ENCODE peak calls at places on chromosomes 13 and 19, in eight cellular contexts. V, Z, X, J, P, C, L and M are unnamed samples.

GRCh38 chr13:30906411-30906990 is 430 bp downstream of the MEDAG start:
- DNase-seq in V (no peak), Z (no peak), X (no peak), J (no peak), P (no peak), C (no peak), L (no peak), M (no peak)

GRCh38 chr19:43430142-43430710 is 15.5 kb downstream of the TEX101 start:
- DNase-seq in V (no peak), Z (peak; percentile 23), X (no peak), J (peak; percentile 18), P (no peak), C (no peak), L (peak; percentile 24), M (no peak)

GRCh38 chr19:35959040-35959967 is 23.1 kb downstream of the LRFN3 start:
- DNase-seq in V (peak; percentile 66), Z (no peak), X (no peak), J (peak; percentile 86), P (peak; percentile 58), C (no peak), L (peak; percentile 74), M (no peak)

GRCh38 chr19:17259118-17259780 is 5.3 kb downstream of the USHBP1 start:
- DNase-seq in V (no peak), Z (no peak), X (no peak), J (no peak), P (no peak), C (no peak), L (no peak), M (no peak)

GRCh38 chr13:38667526-38668094 is 19.3 kb upstream of the FREM2 start:
- DNase-seq in V (no peak), Z (no peak), X (no peak), J (no peak), P (no peak), C (no peak), L (no peak), M (no peak)

GRCh38 chr13:39941236-39941635 is 285.8 kb downstream of the COG6 start:
- DNase-seq in V (no peak), Z (no peak), X (no peak), J (no peak), P (no peak), C (no peak), L (no peak), M (no peak)

GRCh38 chr19:4181053-4181508 is 1.3 kb downstream of the SIRT6 start:
- DNase-seq in V (no peak), Z (no peak), X (no peak), J (peak; percentile 24), P (no peak), C (no peak), L (no peak), M (no peak)

GRCh38 chr19:50510700-50511068 is 307 bp downstream of the JOSD2 start:
- DNase-seq in V (no peak), Z (no peak), X (no peak), J (no peak), P (no peak), C (no peak), L (no peak), M (no peak)

GRCh38 chr19:30693179-30693578 is 321.0 kb downstream of the ZNF536 start:
- DNase-seq in V (no peak), Z (peak; percentile 71), X (no peak), J (no peak), P (no peak), C (no peak), L (no peak), M (no peak)

GRCh38 chr19:55482967-55483671 is 1.9 kb upstream of the NAT14 start:
- DNase-seq in V (no peak), Z (no peak), X (no peak), J (no peak), P (no peak), C (no peak), L (no peak), M (no peak)

GRCh38 chr13:23660249-23660648 is 90.0 kb downstream of the TNFRSF19 start:
- DNase-seq in V (no peak), Z (no peak), X (no peak), J (no peak), P (no peak), C (no peak), L (no peak), M (no peak)

GRCh38 chr13:113907637-113908617 is 44.1 kb upstream of the GAS6 start:
- DNase-seq in V (no peak), Z (peak; percentile 71), X (no peak), J (no peak), P (no peak), C (no peak), L (no peak), M (peak; percentile 27)

GRCh38 chr19:6572217-6572616 is 18.7 kb downstream of the CD70 start:
- DNase-seq in V (no peak), Z (no peak), X (no peak), J (no peak), P (no peak), C (no peak), L (no peak), M (no peak)

GRCh38 chr19:7904074-7905020 is 670 bp downstream of the MAP2K7 start:
- DNase-seq in V (peak; percentile 49), Z (no peak), X (no peak), J (peak; percentile 68), P (peak; percentile 66), C (no peak), L (peak; percentile 69), M (peak; percentile 58)

GRCh38 chr19:35063940-35064818 is 22.7 kb downstream of the HPN start:
- DNase-seq in V (no peak), Z (no peak), X (no peak), J (no peak), P (no peak), C (no peak), L (no peak), M (no peak)

GRCh38 chr19:13330285-13330684 is 176.0 kb downstream of the CACNA1A start:
- DNase-seq in V (no peak), Z (no peak), X (no peak), J (no peak), P (no peak), C (no peak), L (no peak), M (no peak)